ENCODE peak calls at places on chromosome 11, in seven cellular contexts. I is MV-4-11; L is posterior vena cava; F is spleen; T is cardiac fibroblast; P is transverse colon; S is stimulated activated CD4-positive, alpha-beta T cell treated with anti-CD3 and anti-CD28 coated beads, Interleukin-2, amount 100 ng/mL, for 48 hours. G is an unnamed sample.
A peak's percentile ranks its signal among the peaks of the same experiment; 100 is the strongest.

GRCh38 chr11:102287963-102288744 is 29.1 kb upstream of the BIRC3 start:
- DNase-seq in S (no peak), P (peak; percentile 37), I (peak; percentile 68), L (no peak), T (peak; percentile 87), F (no peak), G (peak; percentile 76)

GRCh38 chr11:83736689-83737088 is 450.5 kb upstream of the CCDC90B start:
- DNase-seq in T (no peak), S (no peak), F (no peak), L (no peak), P (no peak), I (no peak), G (no peak)

GRCh38 chr11:63613517-63614135 is 607 bp downstream of the PLAAT3 start:
- DNase-seq in P (peak; percentile 38), F (peak; percentile 89), S (peak; percentile 7), T (peak; percentile 60), I (no peak), L (peak; percentile 87), G (no peak)

GRCh38 chr11:72352859-72353551 is 81.3 kb downstream of the CLPB start:
- DNase-seq in I (peak; percentile 46), P (no peak), S (peak; percentile 2), L (no peak), F (no peak), T (peak; percentile 80), G (no peak)

GRCh38 chr11:64865286-64866172 is 12.9 kb downstream of the EHD1 start:
- DNase-seq in S (no peak), L (no peak), P (no peak), T (peak; percentile 54), F (peak; percentile 83), I (peak; percentile 91), G (no peak)

GRCh38 chr11:26958005-26958404 is 35.9 kb upstream of the FIBIN start:
- DNase-seq in T (no peak), S (no peak), L (no peak), F (no peak), P (no peak), I (no peak), G (no peak)

GRCh38 chr11:47672283-47672730 is 29.9 kb upstream of the MTCH2 start:
- DNase-seq in F (no peak), T (no peak), L (no peak), S (no peak), P (no peak), I (no peak), G (no peak)

GRCh38 chr11:103648670-103649400 is 387.6 kb upstream of the DDI1 start:
- DNase-seq in F (no peak), S (no peak), I (peak; percentile 58), L (no peak), T (peak; percentile 69), P (no peak), G (no peak)

GRCh38 chr11:47392546-47393162 is 14.3 kb upstream of the SPI1 start:
- DNase-seq in L (peak; percentile 66), F (no peak), S (no peak), P (no peak), T (no peak), I (peak; percentile 45), G (no peak)

GRCh38 chr11:115623021-115623451 is 118.8 kb upstream of the CADM1 start:
- DNase-seq in F (peak; percentile 80), L (peak; percentile 95), I (no peak), T (peak; percentile 94), P (peak; percentile 59), S (no peak), G (no peak)

GRCh38 chr11:123188508-123189165 is 6.4 kb downstream of the CLMP start:
- DNase-seq in P (no peak), I (no peak), T (peak; percentile 85), L (no peak), F (no peak), S (no peak), G (no peak)

GRCh38 chr11:47924184-47924671 is 56.1 kb upstream of the PTPRJ start:
- DNase-seq in L (peak; percentile 74), S (no peak), P (no peak), T (no peak), I (peak; percentile 9), F (peak; percentile 17), G (no peak)

GRCh38 chr11:102733232-102733875 is 8.6 kb upstream of the MMP8 start:
- DNase-seq in T (peak; percentile 39), I (peak; percentile 48), F (peak; percentile 84), L (peak; percentile 78), P (peak; percentile 72), S (peak; percentile 62), G (peak; percentile 56)

GRCh38 chr11:451738-452137 is 1.7 kb downstream of the PTDSS2 start:
- DNase-seq in P (no peak), I (no peak), F (no peak), S (no peak), T (no peak), L (no peak), G (no peak)

GRCh38 chr11:43327987-43328386 is 16.2 kb downstream of the API5 start:
- DNase-seq in L (no peak), S (no peak), T (peak; percentile 88), I (no peak), P (no peak), F (no peak), G (no peak)

GRCh38 chr11:100629671-100630070 is 57.4 kb upstream of the ARHGAP42 start:
- DNase-seq in I (no peak), S (no peak), P (no peak), T (no peak), L (no peak), F (no peak), G (no peak)

GRCh38 chr11:57434640-57435546 is 8.0 kb upstream of the SLC43A3 start:
- DNase-seq in F (no peak), L (no peak), S (no peak), I (peak; percentile 92), P (no peak), T (peak; percentile 95), G (peak; percentile 53)

GRCh38 chr11:68099474-68100405 is 21.4 kb downstream of the CHKA start:
- DNase-seq in P (peak; percentile 59), S (peak; percentile 14), L (no peak), T (peak; percentile 52), F (no peak), I (no peak), G (no peak)

GRCh38 chr11:57644748-57645715 is 4.7 kb downstream of the YPEL4 start:
- DNase-seq in F (peak; percentile 92), L (peak; percentile 91), T (peak; percentile 81), S (peak; percentile 89), I (peak; percentile 13), P (peak; percentile 87), G (peak; percentile 2)

GRCh38 chr11:46382644-46383403 is 1.4 kb downstream of the MDK start:
- DNase-seq in P (no peak), I (peak; percentile 25), S (no peak), F (peak; percentile 74), T (peak; percentile 63), L (no peak), G (no peak)

GRCh38 chr11:45390407-45390806 is 104.3 kb upstream of the SYT13 start:
- DNase-seq in P (no peak), T (peak; percentile 11), L (no peak), S (no peak), I (no peak), F (no peak), G (no peak)

GRCh38 chr11:32034149-32034548 is 56.7 kb upstream of the RCN1 start:
- DNase-seq in I (peak; percentile 61), T (peak; percentile 86), F (no peak), P (no peak), L (no peak), S (no peak), G (no peak)

GRCh38 chr11:117796456-117797428 is at the start of gene DSCAML1:
- DNase-seq in P (no peak), T (no peak), I (no peak), S (peak; percentile 36), F (no peak), L (no peak), G (no peak)

GRCh38 chr11:79236541-79236971 is 204.3 kb downstream of the TENM4 start:
- DNase-seq in S (no peak), I (no peak), F (no peak), P (no peak), T (peak; percentile 71), L (no peak), G (no peak)

GRCh38 chr11:100918551-100919500 is 210.8 kb downstream of the PGR start:
- DNase-seq in T (peak; percentile 21), S (no peak), I (no peak), F (no peak), P (peak; percentile 15), L (no peak), G (no peak)

GRCh38 chr11:119172513-119172912 is 4.0 kb downstream of the NLRX1 start:
- DNase-seq in T (no peak), F (no peak), I (peak; percentile 67), L (no peak), P (no peak), S (no peak), G (peak; percentile 26)

GRCh38 chr11:127273593-127274327 is 273.2 kb upstream of the KIRREL3 start:
- DNase-seq in S (no peak), P (no peak), F (no peak), I (no peak), T (no peak), L (no peak), G (no peak)

G was measured in GF-D8.